ENCODE peak calls at places on chromosomes 11 and 22, in four cellular contexts. D is HepG2, W is SK-N-SH, M is K562. N is an unnamed sample.

GRCh38 chr22:35552186-35552842 is 11.7 kb downstream of the RASD2 start:
- DNase-seq in D (peak; percentile 23), M (peak; percentile 80), W (peak; percentile 87), N (no peak)

GRCh38 chr11:23112390-23112789 is 252.1 kb upstream of the CCDC179 start:
- DNase-seq in M (no peak), W (no peak), D (no peak), N (no peak)

GRCh38 chr11:112874959-112875358 is 86.3 kb upstream of the NCAM1 start:
- DNase-seq in D (no peak), W (no peak), M (no peak), N (no peak)

GRCh38 chr22:27101288-27101687 is 443.9 kb downstream of the MIAT start:
- DNase-seq in W (no peak), M (no peak), D (no peak), N (no peak)

GRCh38 chr11:112177610-112178009 is 2.3 kb downstream of the BCO2 start:
- DNase-seq in D (no peak), M (no peak), W (no peak), N (no peak)

GRCh38 chr22:43429426-43429825 is 17.6 kb downstream of the MPPED1 start:
- DNase-seq in D (no peak), M (no peak), W (no peak), N (no peak)

GRCh38 chr22:41341990-41342389 is 39.8 kb upstream of the TEF start:
- DNase-seq in D (no peak), M (no peak), W (no peak), N (peak; percentile 13)

GRCh38 chr11:9616858-9617257 is 43.4 kb downstream of the WEE1 start:
- DNase-seq in M (no peak), W (no peak), D (no peak), N (no peak)

GRCh38 chr11:73197348-73197747 is 20.7 kb upstream of the P2RY2 start:
- DNase-seq in D (no peak), M (no peak), W (no peak), N (no peak)

GRCh38 chr11:66717925-66718319 is 11.1 kb downstream of the SPTBN2 start:
- DNase-seq in D (no peak), M (no peak), W (no peak), N (no peak)

GRCh38 chr22:25777870-25778269 is 35.9 kb downstream of the MYO18B start:
- DNase-seq in M (peak; percentile 31), W (peak; percentile 74), D (peak; percentile 41), N (peak; percentile 11)

GRCh38 chr11:66854729-66855211 is 2.1 kb upstream of the LRFN4 start:
- DNase-seq in M (no peak), D (no peak), W (no peak), N (no peak)

GRCh38 chr22:24977370-24978230 is 25.1 kb downstream of the KIAA1671 start:
- DNase-seq in W (no peak), M (no peak), D (no peak), N (no peak)

GRCh38 chr11:46664612-46665011 is 35.8 kb downstream of the ARHGAP1 start:
- DNase-seq in M (peak; percentile 66), W (no peak), D (no peak), N (no peak)

GRCh38 chr11:63369971-63370588 is 495 bp downstream of the SLC22A9 start:
- DNase-seq in M (no peak), W (no peak), D (no peak), N (no peak)

GRCh38 chr11:68598816-68599653 is 85.3 kb upstream of the GAL start:
- DNase-seq in M (no peak), D (no peak), W (no peak), N (no peak)

GRCh38 chr11:13963949-13964770 is 1.6 kb downstream of the SPON1 start:
- DNase-seq in W (peak; percentile 39), M (no peak), D (no peak), N (no peak)
- TF ChIP-seq MXI1 in W (no peak), M (no peak), D (no peak), N (no peak)

GRCh38 chr22:33519140-33519973 is 400.9 kb downstream of the LARGE1 start:
- DNase-seq in D (peak; percentile 73), M (peak; percentile 13), W (peak; percentile 69), N (peak; percentile 37)

GRCh38 chr22:33520904-33521780 is 399.1 kb downstream of the LARGE1 start:
- DNase-seq in M (no peak), D (no peak), W (no peak), N (no peak)

GRCh38 chr22:33518405-33518804 is 401.9 kb downstream of the LARGE1 start:
- DNase-seq in M (no peak), W (no peak), D (no peak), N (no peak)

GRCh38 chr22:33521879-33522665 is 398.2 kb downstream of the LARGE1 start:
- DNase-seq in M (no peak), D (no peak), W (no peak), N (no peak)

DNA sequence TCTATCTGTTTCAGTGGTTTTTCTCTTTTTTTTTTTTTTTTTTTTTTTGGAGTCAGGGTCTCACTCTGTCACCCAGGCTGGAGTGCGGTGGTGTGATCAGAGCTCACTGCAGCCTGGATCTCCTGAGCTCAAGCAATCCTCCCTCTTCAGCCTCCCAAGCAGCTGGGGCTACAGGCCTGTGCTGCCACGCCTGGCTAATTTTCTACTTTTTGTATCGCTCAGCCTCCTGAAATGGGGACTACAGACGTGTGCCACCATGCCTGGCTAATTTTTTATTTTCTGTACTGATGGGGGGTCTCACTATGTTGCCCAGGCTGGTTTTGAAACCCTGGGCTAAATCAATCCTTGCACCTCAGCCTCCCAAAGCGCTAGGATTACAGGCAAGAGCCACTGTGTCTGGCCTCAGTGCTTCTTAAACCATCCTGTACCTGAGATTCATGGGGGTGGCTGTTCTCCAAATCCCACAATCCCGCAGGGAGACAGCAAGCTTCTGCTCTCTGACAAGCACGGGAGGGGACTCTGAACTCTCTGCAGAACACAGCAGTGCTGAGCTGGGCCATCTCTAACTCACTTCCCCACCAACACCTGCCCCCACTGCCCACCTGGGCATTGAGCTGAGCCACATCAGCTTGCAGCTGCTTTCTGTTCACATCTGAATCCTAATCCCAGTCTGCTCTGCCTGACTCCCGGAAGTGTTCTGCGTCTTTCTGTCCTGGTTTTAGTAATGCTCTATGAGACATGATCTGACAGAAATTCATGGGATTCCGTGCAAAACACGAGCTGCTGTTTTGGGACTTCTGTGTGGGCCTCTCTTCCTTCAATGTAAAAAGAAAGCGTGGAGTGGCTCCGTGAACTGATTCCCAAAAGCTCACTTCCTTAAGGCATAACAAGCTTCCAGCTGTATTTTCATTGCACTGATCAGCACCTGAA is 400.0 kb downstream of the LARGE1 start:
- DNase-seq in D (no peak), W (no peak), M (no peak), N (no peak)
- TF ChIP-seq JUND in D (no peak), W (no peak), M (no peak), N (no peak)

GRCh38 chr22:39532215-39533071 is at the start of gene RPS19BP1:
- DNase-seq in W (peak; percentile 86), M (peak; percentile 99), D (peak; percentile 99), N (peak; percentile 100)

GRCh38 chr22:39530136-39530535 is 2.4 kb downstream of the RPS19BP1 start:
- DNase-seq in M (no peak), D (no peak), W (no peak), N (no peak)

GRCh38 chr22:39529487-39529851 is 3.1 kb downstream of the RPS19BP1 start:
- DNase-seq in D (no peak), W (no peak), M (no peak), N (no peak)

GRCh38 chr22:39528681-39529486 is 3.7 kb downstream of the RPS19BP1 start:
- DNase-seq in D (peak; percentile 80), W (peak; percentile 77), M (peak; percentile 89), N (peak; percentile 73)

GRCh38 chr22:39530692-39531331 is 1.7 kb downstream of the RPS19BP1 start:
- DNase-seq in W (peak; percentile 45), D (peak; percentile 57), M (peak; percentile 86), N (no peak)
- TF ChIP-seq MXI1 in W (no peak), D (no peak), M (no peak), N (no peak)

DNA sequence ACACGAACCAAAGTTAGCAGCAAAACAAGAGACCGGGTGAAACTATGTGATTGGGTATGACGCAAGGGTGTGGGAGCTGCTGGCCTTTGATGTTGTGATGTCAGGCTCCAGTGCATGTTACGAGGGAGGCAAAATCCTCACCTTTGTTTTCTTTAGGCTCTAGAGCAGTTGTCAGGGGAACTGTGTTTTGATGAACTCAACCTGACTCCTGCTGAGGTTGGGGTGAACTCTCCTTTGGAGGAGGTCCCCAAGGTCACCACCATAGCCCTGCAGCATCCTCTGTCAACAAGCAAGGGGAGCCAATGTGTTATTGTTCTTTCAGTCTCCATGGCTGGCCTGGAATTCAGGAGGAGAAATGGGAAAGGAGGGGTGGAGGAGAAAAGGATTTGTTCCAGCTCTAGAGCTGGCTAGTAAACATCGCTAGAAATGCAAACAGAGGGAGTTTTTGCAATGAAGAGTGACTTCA is 33.8 kb downstream of the RASSF10 start:
- DNase-seq in D (peak; percentile 71), W (no peak), M (no peak), N (no peak)
- TF ChIP-seq JUND in D (no peak), W (no peak), M (no peak), N (no peak)

GRCh38 chr22:36874731-36875130 is 13.9 kb downstream of the NCF4 start:
- DNase-seq in W (no peak), D (no peak), M (no peak), N (no peak)

GRCh38 chr22:36872084-36872483 is 11.3 kb downstream of the NCF4 start:
- DNase-seq in M (no peak), W (peak; percentile 3), D (no peak), N (no peak)

GRCh38 chr22:36874309-36874696 is 13.5 kb downstream of the NCF4 start:
- DNase-seq in M (no peak), W (no peak), D (no peak), N (no peak)

GRCh38 chr22:36872866-36873498 is 12.2 kb downstream of the NCF4 start:
- DNase-seq in D (no peak), W (peak; percentile 1), M (no peak), N (no peak)

DNA sequence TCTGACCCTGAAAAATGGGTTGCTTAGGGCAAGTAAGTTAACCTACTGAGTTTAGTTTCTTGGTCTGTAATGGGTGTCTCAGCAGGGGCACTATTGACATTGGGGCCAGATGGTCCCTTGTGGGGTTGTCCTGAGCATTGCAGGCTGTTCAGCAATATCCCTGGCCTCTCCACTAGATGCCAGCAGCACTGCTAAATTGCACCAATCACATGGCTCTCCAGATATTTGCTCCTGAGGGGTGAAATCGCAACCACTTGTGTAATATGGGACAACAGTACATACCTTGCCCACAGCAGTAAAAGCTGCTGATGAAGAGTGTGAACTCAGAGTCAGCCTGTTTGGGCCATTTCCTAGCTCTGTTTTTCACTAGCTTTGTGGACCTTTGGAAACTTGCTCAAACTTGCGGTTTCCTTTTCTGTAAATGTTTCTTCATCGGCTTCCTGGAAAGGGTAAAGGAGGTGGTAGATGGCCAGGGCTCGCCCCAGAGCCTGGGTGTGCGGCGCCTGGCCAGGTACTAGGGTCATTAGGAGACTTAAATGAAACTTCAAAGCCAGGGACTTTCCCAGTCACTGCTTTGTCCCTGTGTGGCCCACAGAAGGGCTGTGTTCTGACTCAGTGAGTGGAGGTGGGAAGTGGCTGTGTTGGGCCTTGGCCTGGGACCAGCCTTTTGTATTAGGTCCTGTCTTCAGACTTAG is 13.0 kb downstream of the NCF4 start:
- DNase-seq in D (peak; percentile 62), M (peak; percentile 21), W (peak; percentile 62), N (peak; percentile 69)
- TF ChIP-seq MXI1 in D (no peak), M (no peak), W (no peak), N (no peak)

GRCh38 chr22:46557736-46558480 is 20.5 kb upstream of the CELSR1 start:
- DNase-seq in M (no peak), D (no peak), W (no peak), N (no peak)
- TF ChIP-seq JUND in M (no peak), D (no peak), W (no peak), N (no peak)